ENCODE peak calls at places on chromosomes 13 and 19, in ten cellular contexts. T is psoas muscle, R is cardiac muscle cell, P is HCT116, M is breast epithelium, Z is tibial artery, F is heart right ventricle, C is upper lobe of right lung, J is stomach, X is heart left ventricle. U is an unnamed sample.

GRCh38 chr19:38118176-38118575 is 105.8 kb downstream of the DPF1 start:
- DNase-seq in T (no peak), X (no peak), R (no peak), J (no peak), F (no peak), C (no peak), M (no peak), P (no peak), Z (no peak), U (no peak)

GRCh38 chr19:52722062-52723005 is 12.5 kb downstream of the ZNF611 start:
- DNase-seq in J (no peak), R (no peak), C (no peak), P (no peak), X (no peak), T (no peak), Z (no peak), M (no peak), F (no peak), U (peak; percentile 80)

GRCh38 chr19:47633996-47634395 is 25.1 kb downstream of the BICRA start:
- DNase-seq in M (no peak), R (no peak), T (no peak), J (no peak), P (no peak), X (no peak), F (no peak), Z (no peak), C (no peak), U (no peak)

GRCh38 chr13:27120811-27121210 is 50.8 kb downstream of the USP12 start:
- DNase-seq in Z (no peak), C (no peak), R (no peak), T (no peak), P (no peak), F (no peak), X (no peak), J (no peak), M (no peak), U (no peak)

GRCh38 chr13:112175162-112176075 is 108.5 kb downstream of the SOX1 start:
- DNase-seq in Z (no peak), P (no peak), X (peak; percentile 37), R (no peak), J (no peak), T (no peak), C (no peak), F (no peak), M (no peak), U (no peak)

GRCh38 chr13:98300956-98301641 is 124.0 kb upstream of the RNF113B start:
- DNase-seq in R (no peak), P (no peak), T (no peak), Z (no peak), M (no peak), X (no peak), J (peak; percentile 69), F (no peak), C (no peak), U (no peak)

GRCh38 chr13:97308735-97309429 is 86.7 kb downstream of the MBNL2 start:
- DNase-seq in Z (no peak), F (no peak), X (no peak), J (no peak), C (no peak), P (no peak), T (no peak), R (no peak), M (no peak), U (no peak)

GRCh38 chr13:24176351-24177101 is 16.0 kb downstream of the SPATA13 start:
- DNase-seq in Z (no peak), M (no peak), X (no peak), R (no peak), F (no peak), T (no peak), P (no peak), J (no peak), C (no peak), U (no peak)

GRCh38 chr19:21856751-21857150 is 20.8 kb upstream of the ZNF43 start:
- DNase-seq in C (no peak), M (no peak), R (no peak), Z (no peak), P (no peak), T (no peak), J (no peak), F (no peak), X (no peak), U (no peak)

GRCh38 chr19:7500811-7501450 is 12.1 kb upstream of the PEX11G start:
- DNase-seq in P (peak; percentile 78), T (peak; percentile 47), M (peak; percentile 80), X (peak; percentile 60), F (no peak), J (peak; percentile 72), Z (no peak), C (peak; percentile 76), R (peak; percentile 78), U (peak; percentile 84)

GRCh38 chr13:98598043-98598442 is 21.1 kb upstream of the STK24 start:
- DNase-seq in J (no peak), Z (no peak), R (no peak), T (no peak), X (no peak), M (no peak), F (no peak), P (no peak), C (no peak), U (no peak)

GRCh38 chr13:30421093-30422055 is 919 bp upstream of the UBE2L5 start:
- DNase-seq in C (peak; percentile 93), Z (peak; percentile 97), F (peak; percentile 88), T (peak; percentile 88), R (peak; percentile 87), J (peak; percentile 82), P (no peak), M (peak; percentile 77), X (peak; percentile 93), U (no peak)

GRCh38 chr19:1251503-1252220 is 3.3 kb downstream of the MIDN start:
- DNase-seq in Z (peak; percentile 89), P (no peak), T (peak; percentile 80), M (no peak), R (no peak), C (peak; percentile 94), F (peak; percentile 84), X (peak; percentile 91), J (no peak), U (no peak)

GRCh38 chr19:8924283-8924682 is 85.9 kb downstream of the MUC16 start:
- DNase-seq in X (no peak), P (no peak), M (no peak), R (no peak), C (no peak), J (no peak), F (no peak), Z (no peak), T (no peak), U (no peak)

GRCh38 chr19:12611361-12611699 is 610 bp downstream of the ZNF791 start:
- DNase-seq in C (peak; percentile 77), Z (peak; percentile 92), T (peak; percentile 77), F (peak; percentile 61), J (peak; percentile 74), X (peak; percentile 69), R (peak; percentile 77), P (peak; percentile 45), M (peak; percentile 75), U (peak; percentile 64)

GRCh38 chr19:14544977-14545715 is 15.8 kb downstream of the TECR start:
- DNase-seq in X (peak; percentile 86), R (no peak), J (no peak), T (peak; percentile 92), F (peak; percentile 79), Z (no peak), P (no peak), M (peak; percentile 75), C (peak; percentile 74), U (peak; percentile 76)

GRCh38 chr19:14545716-14546082 is 16.3 kb downstream of the TECR start:
- DNase-seq in R (no peak), Z (no peak), P (no peak), X (no peak), J (no peak), F (no peak), T (no peak), M (no peak), C (no peak), U (no peak)

GRCh38 chr19:14540741-14541525 is 11.5 kb downstream of the TECR start:
- DNase-seq in P (no peak), F (no peak), J (no peak), C (no peak), X (no peak), T (no peak), Z (no peak), M (no peak), R (no peak), U (no peak)

GRCh38 chr19:14542721-14543328 is 13.4 kb downstream of the TECR start:
- DNase-seq in T (no peak), Z (no peak), R (no peak), P (no peak), J (no peak), M (no peak), F (no peak), X (no peak), C (no peak), U (no peak)

GRCh38 chr19:14544047-14544446 is 14.7 kb downstream of the TECR start:
- DNase-seq in J (no peak), Z (no peak), F (no peak), M (no peak), P (no peak), T (no peak), C (no peak), R (peak; percentile 56), X (no peak), U (no peak)
- H3K27ac ChIP-seq in J (no peak overlapping the region), Z (no peak overlapping the region), F (no peak overlapping the region), M (no peak overlapping the region), P (no peak overlapping the region), T (peak overlapping the region; percentile 96), C (no peak overlapping the region), R (no peak overlapping the region), X (no peak overlapping the region), U (peak overlapping the region; percentile 7)

GRCh38 chr19:18415177-18415867 is 3.9 kb upstream of the SSBP4 start:
- DNase-seq in Z (peak; percentile 89), C (peak; percentile 83), J (no peak), T (peak; percentile 78), X (peak; percentile 84), F (peak; percentile 77), M (no peak), P (no peak), R (no peak), U (peak; percentile 62)
- H3K4me1 ChIP-seq in Z (peaks cover 3% of the 10 kb centered on the region), C (peaks cover 49% of the 10 kb centered on the region), J (peaks cover 61% of the 10 kb centered on the region), T (peaks cover 12% of the 10 kb centered on the region), X (peaks cover 28% of the 10 kb centered on the region), F (peaks cover 38% of the 10 kb centered on the region), M (peaks cover 22% of the 10 kb centered on the region), P (peaks cover 72% of the 10 kb centered on the region), R (peaks cover 13% of the 10 kb centered on the region), U (peaks cover 3% of the 10 kb centered on the region)

GRCh38 chr19:40374084-40374483 is 15.9 kb downstream of the HIPK4 start:
- DNase-seq in M (no peak), X (no peak), C (no peak), P (no peak), R (no peak), F (no peak), J (no peak), Z (no peak), T (no peak), U (no peak)
- TF ChIP-seq CTCF in M (no peak), X (no peak), C (no peak), P (no peak), R (no peak), F (no peak), J (no peak), Z (no peak), T (no peak), U (no peak)

DNA sequence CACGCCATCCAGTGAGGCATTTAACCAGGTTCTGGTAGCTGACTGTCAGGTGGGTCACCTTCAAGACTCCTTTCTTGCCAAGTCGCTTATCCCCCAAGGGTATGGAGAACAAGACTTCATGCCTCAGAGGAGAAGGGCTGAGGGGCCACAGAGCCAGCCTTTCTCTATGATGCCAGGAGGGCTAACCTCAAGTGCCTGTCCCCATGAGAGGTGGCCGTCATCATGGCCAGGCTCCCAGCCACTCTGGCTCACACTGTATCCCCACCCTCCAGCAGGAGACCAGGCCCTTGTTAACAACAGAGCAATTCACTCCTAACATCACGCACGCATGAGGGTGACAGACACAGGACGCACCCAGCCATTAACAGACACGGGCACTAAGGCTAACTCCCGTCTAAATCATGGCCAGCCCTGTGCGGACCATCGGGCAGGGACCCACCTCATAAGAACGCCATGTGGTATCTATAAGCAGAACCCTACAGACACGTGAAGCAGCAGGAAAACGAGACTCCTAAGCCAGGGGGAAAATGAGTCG is 38.6 kb upstream of the ISYNA1 start:
- DNase-seq in T (no peak), C (no peak), F (no peak), P (no peak), R (no peak), Z (no peak), J (no peak), X (peak; percentile 31), M (no peak), U (no peak)
- H3K27ac ChIP-seq in T (peak overlapping the region; percentile 91), C (peak overlapping the region; percentile 30), F (peak overlapping the region; percentile 85), P (no peak overlapping the region), R (no peak overlapping the region), Z (no peak overlapping the region), J (no peak overlapping the region), X (peak overlapping the region; percentile 87), M (peak overlapping the region; percentile 98), U (peak overlapping the region; percentile 85)